ENCODE peak calls at places on chromosomes 1 and 21, in four cellular contexts. I is CD4-positive, alpha-beta T cell; K is cardiac fibroblast; H is astrocyte of the spinal cord. E is an unnamed sample.

GRCh38 chr1:8120693-8121260 is 94.7 kb upstream of the ERRFI1 start:
- DNase-seq in I (no peak), K (peak; percentile 75), H (no peak), E (no peak)

GRCh38 chr1:30692201-30692947 is 31.0 kb downstream of the MATN1 start:
- DNase-seq in I (no peak), K (no peak), H (no peak), E (no peak)

GRCh38 chr1:44047131-44047530 is 15.9 kb upstream of the SLC6A9 start:
- DNase-seq in I (no peak), K (no peak), H (no peak), E (no peak)

GRCh38 chr1:223515915-223516314 is 122.7 kb downstream of the CCDC185 start:
- DNase-seq in I (no peak), K (no peak), H (no peak), E (no peak)

GRCh38 chr1:243390315-243390875 is 134.6 kb downstream of the SDCCAG8 start:
- DNase-seq in I (no peak), K (no peak), H (no peak), E (no peak)

GRCh38 chr21:32954353-32954752 is 71.4 kb upstream of the OLIG2 start:
- DNase-seq in I (no peak), K (no peak), H (no peak), E (no peak)

GRCh38 chr1:167360120-167360519 is 139.4 kb downstream of the POU2F1 start:
- DNase-seq in I (no peak), K (no peak), H (peak; percentile 2), E (no peak)

GRCh38 chr1:228647523-228648444 is 87.5 kb upstream of the RHOU start:
- DNase-seq in I (no peak), K (peak; percentile 52), H (peak; percentile 13), E (peak; percentile 24)

GRCh38 chr1:58895082-58895481 is 111.2 kb upstream of the JUN start:
- DNase-seq in I (no peak), K (no peak), H (no peak), E (no peak)

GRCh38 chr1:42142894-42143675 is 10.1 kb upstream of the GUCA2B start:
- DNase-seq in I (no peak), K (no peak), H (no peak), E (no peak)

GRCh38 chr1:182811975-182812727 is 22.6 kb downstream of the NPL start:
- DNase-seq in I (no peak), K (no peak), H (no peak), E (no peak)
- TF ChIP-seq CTCF in I (no peak), K (no peak), H (peak; percentile 10), E (peak; percentile 27)

DNA sequence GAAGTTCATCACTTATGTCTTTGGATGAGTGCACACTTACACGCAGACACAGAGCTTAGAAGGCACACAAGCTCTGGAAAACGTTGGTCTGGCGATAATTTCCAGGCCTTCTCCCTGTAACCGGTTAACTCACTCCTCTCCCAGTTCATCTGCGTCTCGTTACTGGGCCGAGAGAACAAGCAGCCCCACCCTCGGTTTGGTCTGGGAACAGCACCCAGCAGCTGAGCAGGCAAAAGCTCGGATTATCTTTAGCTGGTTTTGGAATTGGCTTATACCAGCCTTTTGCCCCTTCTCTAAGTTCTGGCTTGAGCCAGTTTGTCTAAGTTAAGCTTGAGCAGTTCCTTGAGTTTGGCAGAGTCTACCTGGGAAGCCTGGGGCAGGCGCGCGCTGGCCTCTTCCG is 27.3 kb upstream of the COL6A1 start:
- DNase-seq in I (no peak), K (peak; percentile 76), H (no peak), E (peak; percentile 25)
- TF ChIP-seq CTCF in I (no peak), K (peak; percentile 53), H (peak; percentile 15), E (peak; percentile 8)

GRCh38 chr1:91507330-91507729 is 6.7 kb downstream of the CDC7 start:
- DNase-seq in I (no peak), K (peak; percentile 42), H (no peak), E (no peak)
- TF ChIP-seq CTCF in I (no peak), K (peak; percentile 9), H (no peak), E (no peak)

GRCh38 chr1:57072775-57073174 is 107.0 kb upstream of the C8B start:
- DNase-seq in I (no peak), K (no peak), H (no peak), E (no peak)
- TF ChIP-seq CTCF in I (no peak), K (no peak), H (no peak), E (no peak)

GRCh38 chr1:216114180-216114579 is 309.1 kb downstream of the USH2A start:
- DNase-seq in I (no peak), K (no peak), H (no peak), E (no peak)

GRCh38 chr1:216124382-216124781 is 298.9 kb downstream of the USH2A start:
- DNase-seq in I (no peak), K (no peak), H (no peak), E (no peak)

DNA sequence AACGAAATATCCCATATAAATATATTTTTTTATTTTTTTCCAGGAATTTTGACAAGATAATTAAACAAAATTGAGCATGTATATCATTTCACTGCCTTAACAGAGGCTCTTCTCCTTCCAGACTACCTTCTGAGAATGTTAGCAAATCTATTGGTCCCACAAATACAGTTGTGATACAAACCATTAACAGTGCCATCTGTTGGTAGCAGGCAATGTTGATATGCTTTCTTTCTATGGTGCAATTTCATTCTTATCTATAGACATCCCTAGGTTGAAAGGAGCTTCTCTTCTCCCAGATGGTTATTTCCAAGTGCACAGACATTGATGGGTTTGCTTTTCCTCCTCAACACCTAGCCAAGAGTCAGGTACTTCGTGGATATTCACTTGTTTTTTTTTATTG is 303.6 kb downstream of the USH2A start:
- DNase-seq in I (no peak), K (peak; percentile 38), H (peak; percentile 38), E (no peak)
- TF ChIP-seq CTCF in I (no peak), K (peak; percentile 37), H (peak; percentile 61), E (peak; percentile 63)

DNA sequence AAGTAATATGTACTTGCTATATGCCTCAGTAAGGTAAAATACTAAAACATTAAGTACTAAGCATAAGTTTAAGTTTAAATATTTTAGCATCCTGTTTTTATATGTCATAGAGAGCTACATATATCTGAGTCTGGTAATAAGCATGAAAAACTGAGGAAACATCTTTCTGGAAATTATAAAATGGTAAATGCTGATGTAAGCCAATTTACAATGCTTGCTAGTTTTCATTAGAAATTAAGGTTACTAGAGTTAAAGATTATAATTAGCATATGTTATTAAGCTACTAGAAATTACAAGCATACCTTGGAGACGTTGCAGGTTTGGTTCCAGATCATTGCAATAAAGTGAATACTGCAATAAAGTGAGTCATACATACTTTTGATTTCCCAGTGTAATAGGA is 477.0 kb upstream of the LRRC7 start:
- DNase-seq in I (no peak), K (no peak), H (no peak), E (no peak)
- TF ChIP-seq CTCF in I (no peak), K (no peak), H (no peak), E (no peak)

DNA sequence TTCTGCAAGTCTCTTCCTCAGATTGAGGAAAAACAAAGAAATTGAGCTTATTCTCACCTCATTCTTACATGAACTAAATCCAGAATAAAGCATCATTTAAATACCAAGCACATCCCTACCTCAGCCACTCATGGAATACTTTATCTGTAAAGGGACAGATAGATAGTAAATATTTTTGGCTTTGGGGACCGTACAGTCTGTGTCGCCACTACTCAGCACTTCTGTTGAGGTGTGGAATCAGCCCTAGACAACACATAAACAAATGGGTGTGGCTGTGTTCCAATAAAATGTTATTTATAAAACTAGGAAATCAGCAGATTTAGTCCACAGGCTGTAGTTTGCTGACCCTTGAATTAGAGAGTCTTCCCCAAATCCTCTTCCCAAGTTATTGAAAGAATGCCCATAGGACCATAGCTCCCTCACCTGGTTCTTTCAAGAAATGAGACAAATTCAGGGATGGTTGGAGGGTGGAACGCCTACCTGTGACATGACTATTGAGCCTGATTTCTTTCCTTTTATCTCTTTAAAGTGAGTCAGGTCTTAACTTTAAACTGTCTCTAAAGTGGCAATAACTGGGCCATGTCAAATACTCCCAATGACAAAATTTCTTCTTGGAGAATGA is 878.5 kb downstream of the USP25 start:
- DNase-seq in I (no peak), K (peak; percentile 15), H (no peak), E (no peak)
- TF ChIP-seq CTCF in I (no peak), K (peak; percentile 25), H (no peak), E (peak; percentile 22)

GRCh38 chr1:213416461-213417224 is 365.6 kb downstream of the RPS6KC1 start:
- DNase-seq in I (no peak), K (no peak), H (no peak), E (no peak)

GRCh38 chr1:213417225-213417820 is 366.3 kb downstream of the RPS6KC1 start:
- DNase-seq in I (no peak), K (no peak), H (no peak), E (no peak)

GRCh38 chr1:213417846-213418245 is 366.8 kb downstream of the RPS6KC1 start:
- DNase-seq in I (no peak), K (no peak), H (no peak), E (no peak)

GRCh38 chr1:213418268-213419068 is 367.4 kb downstream of the RPS6KC1 start:
- DNase-seq in I (no peak), K (no peak), H (no peak), E (no peak)

DNA sequence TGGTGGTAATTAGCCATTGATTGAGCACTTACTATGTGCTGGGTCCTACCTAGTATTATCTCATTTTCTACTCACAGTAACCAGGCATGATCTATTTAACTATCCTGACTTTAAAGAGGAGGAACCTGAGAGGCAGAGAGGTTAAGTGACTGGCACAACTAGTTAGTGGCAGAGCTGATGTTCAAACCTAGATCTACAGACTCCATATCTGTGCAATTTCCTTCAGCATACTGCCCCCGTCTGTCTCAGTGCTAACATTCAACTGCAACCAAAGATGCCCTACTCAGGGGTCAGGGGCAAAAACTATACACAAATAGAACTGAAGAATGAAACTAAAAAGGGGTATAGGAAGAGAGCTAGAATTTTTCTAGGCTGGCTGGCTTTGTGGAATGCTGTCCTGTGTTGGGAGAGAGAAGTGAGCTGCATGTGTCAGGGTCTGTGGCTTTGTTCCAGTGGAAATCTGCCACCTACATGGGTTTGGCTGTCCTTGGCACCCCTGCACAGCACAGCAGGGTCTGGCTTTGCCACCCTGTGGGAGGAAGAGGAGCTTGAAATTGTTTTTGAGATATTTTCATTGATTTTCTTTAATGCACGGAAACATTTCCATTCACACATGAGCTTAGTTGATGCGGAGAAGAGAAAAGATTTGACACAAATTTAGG is 368.5 kb downstream of the RPS6KC1 start:
- DNase-seq in I (no peak), K (no peak), H (no peak), E (no peak)
- TF ChIP-seq CTCF in I (no peak), K (no peak), H (no peak), E (no peak)

DNA sequence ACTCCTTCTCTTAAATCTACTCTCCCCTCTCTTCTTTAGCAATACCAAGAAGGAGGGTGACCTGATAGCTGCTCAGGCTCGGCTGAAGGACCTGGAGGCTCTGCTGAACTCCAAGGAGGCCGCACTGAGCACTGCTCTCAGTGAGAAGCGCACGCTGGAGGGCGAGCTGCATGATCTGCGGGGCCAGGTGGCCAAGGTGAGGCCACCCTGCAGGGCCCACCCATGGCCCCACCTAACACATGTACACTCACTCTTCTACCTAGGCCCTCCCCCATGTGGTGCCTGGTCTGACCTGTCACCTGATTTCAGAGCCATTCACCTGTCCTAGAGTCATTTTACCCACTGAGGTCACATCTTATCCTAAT is 16.0 kb downstream of the LMNA start:
- DNase-seq in I (no peak), K (no peak), H (no peak), E (no peak)
- TF ChIP-seq CTCF in I (peak; percentile 21), K (no peak), H (no peak), E (no peak)

DNA sequence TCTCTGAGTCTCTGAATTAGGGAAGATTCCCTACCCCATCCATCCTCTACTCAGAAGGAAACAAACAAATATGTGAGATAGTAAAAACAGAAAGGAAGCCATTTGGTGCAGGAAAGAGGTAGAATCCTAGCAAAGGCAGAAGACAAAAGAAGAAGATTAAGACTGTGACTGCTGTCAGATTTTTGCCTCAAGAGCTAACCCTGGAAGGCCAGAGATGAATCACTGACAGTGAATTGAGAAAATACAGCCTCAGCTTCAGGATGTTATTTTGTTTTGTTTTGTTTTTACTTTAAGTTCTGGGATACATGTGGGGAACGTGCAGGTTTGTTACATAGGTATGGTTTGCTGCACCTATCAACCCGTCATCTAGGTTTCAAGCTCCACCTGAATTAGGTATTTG is 31.7 kb downstream of the DSTYK start:
- DNase-seq in I (no peak), K (no peak), H (no peak), E (no peak)
- TF ChIP-seq CTCF in I (no peak), K (no peak), H (no peak), E (no peak)